ENCODE peak calls at places on chromosomes 1 and 21, in four cellular contexts. One of them, this sample, is unnamed.

GRCh38 chr1:21541835-21542234 is 32.6 kb downstream of the ALPL start:
- DNase-seq in NCI-H1092 treated with DMSO at 0.1 percent for 48 hours: no peak
- DNase-seq in 8988T: no peak
- DNase-seq in activated CD4-positive, alpha-beta T cell treated with anti-CD3 and anti-CD28 coated beads, Interleukin-2, amount 50 U/mL, for 48 hours: no peak
- DNase-seq in this sample: peak

GRCh38 chr1:62227496-62227895 is 32.8 kb downstream of the L1TD1 start:
- DNase-seq in NCI-H1092 treated with DMSO at 0.1 percent for 48 hours: no peak
- DNase-seq in 8988T: no peak
- DNase-seq in activated CD4-positive, alpha-beta T cell treated with anti-CD3 and anti-CD28 coated beads, Interleukin-2, amount 50 U/mL, for 48 hours: no peak
- DNase-seq in this sample: no peak

GRCh38 chr21:46097826-46098286 is at the start of gene COL6A2:
- DNase-seq in 8988T: peak
- DNase-seq in activated CD4-positive, alpha-beta T cell treated with anti-CD3 and anti-CD28 coated beads, Interleukin-2, amount 50 U/mL, for 48 hours: peak
- DNase-seq in NCI-H1092 treated with DMSO at 0.1 percent for 48 hours: no peak
- DNase-seq in this sample: no peak

GRCh38 chr1:50704126-50704525 is 255.9 kb downstream of the FAF1 start:
- DNase-seq in activated CD4-positive, alpha-beta T cell treated with anti-CD3 and anti-CD28 coated beads, Interleukin-2, amount 50 U/mL, for 48 hours: no peak
- DNase-seq in 8988T: no peak
- DNase-seq in NCI-H1092 treated with DMSO at 0.1 percent for 48 hours: peak
- DNase-seq in this sample: peak

GRCh38 chr21:44872568-44873355 is 728 bp downstream of the PTTG1IP start:
- DNase-seq in NCI-H1092 treated with DMSO at 0.1 percent for 48 hours: peak
- DNase-seq in 8988T: no peak
- DNase-seq in activated CD4-positive, alpha-beta T cell treated with anti-CD3 and anti-CD28 coated beads, Interleukin-2, amount 50 U/mL, for 48 hours: peak
- DNase-seq in this sample: peak

GRCh38 chr1:2888281-2888845 is 86.9 kb upstream of the TTC34 start:
- DNase-seq in 8988T: no peak
- DNase-seq in NCI-H1092 treated with DMSO at 0.1 percent for 48 hours: no peak
- DNase-seq in activated CD4-positive, alpha-beta T cell treated with anti-CD3 and anti-CD28 coated beads, Interleukin-2, amount 50 U/mL, for 48 hours: no peak
- DNase-seq in this sample: no peak

GRCh38 chr1:7146710-7147109 is 361.5 kb downstream of the CAMTA1 start:
- DNase-seq in activated CD4-positive, alpha-beta T cell treated with anti-CD3 and anti-CD28 coated beads, Interleukin-2, amount 50 U/mL, for 48 hours: no peak
- DNase-seq in NCI-H1092 treated with DMSO at 0.1 percent for 48 hours: no peak
- DNase-seq in 8988T: no peak
- DNase-seq in this sample: no peak

GRCh38 chr1:49435291-49435690 is 588.5 kb downstream of the AGBL4 start:
- DNase-seq in NCI-H1092 treated with DMSO at 0.1 percent for 48 hours: no peak
- DNase-seq in 8988T: no peak
- DNase-seq in activated CD4-positive, alpha-beta T cell treated with anti-CD3 and anti-CD28 coated beads, Interleukin-2, amount 50 U/mL, for 48 hours: no peak
- DNase-seq in this sample: no peak

GRCh38 chr1:59678065-59678808 is 136.5 kb upstream of the HOOK1 start:
- DNase-seq in NCI-H1092 treated with DMSO at 0.1 percent for 48 hours: no peak
- DNase-seq in 8988T: no peak
- DNase-seq in activated CD4-positive, alpha-beta T cell treated with anti-CD3 and anti-CD28 coated beads, Interleukin-2, amount 50 U/mL, for 48 hours: no peak
- DNase-seq in this sample: no peak

GRCh38 chr1:73673980-73674379 is 524.0 kb downstream of the LRRIQ3 start:
- DNase-seq in NCI-H1092 treated with DMSO at 0.1 percent for 48 hours: no peak
- DNase-seq in activated CD4-positive, alpha-beta T cell treated with anti-CD3 and anti-CD28 coated beads, Interleukin-2, amount 50 U/mL, for 48 hours: no peak
- DNase-seq in 8988T: no peak
- DNase-seq in this sample: peak

GRCh38 chr1:166902279-166902678 is 26.2 kb upstream of the TADA1 start:
- DNase-seq in NCI-H1092 treated with DMSO at 0.1 percent for 48 hours: no peak
- DNase-seq in activated CD4-positive, alpha-beta T cell treated with anti-CD3 and anti-CD28 coated beads, Interleukin-2, amount 50 U/mL, for 48 hours: no peak
- DNase-seq in 8988T: no peak
- DNase-seq in this sample: no peak

GRCh38 chr1:157566484-157567300 is 14.4 kb upstream of the FCRL5 start:
- DNase-seq in 8988T: no peak
- DNase-seq in NCI-H1092 treated with DMSO at 0.1 percent for 48 hours: no peak
- DNase-seq in activated CD4-positive, alpha-beta T cell treated with anti-CD3 and anti-CD28 coated beads, Interleukin-2, amount 50 U/mL, for 48 hours: no peak
- DNase-seq in this sample: no peak

GRCh38 chr1:100713636-100714035 is 5.9 kb upstream of the VCAM1 start:
- DNase-seq in NCI-H1092 treated with DMSO at 0.1 percent for 48 hours: no peak
- DNase-seq in 8988T: no peak
- DNase-seq in activated CD4-positive, alpha-beta T cell treated with anti-CD3 and anti-CD28 coated beads, Interleukin-2, amount 50 U/mL, for 48 hours: no peak
- DNase-seq in this sample: no peak

GRCh38 chr1:18666317-18666920 is 35.8 kb downstream of the PAX7 start:
- DNase-seq in NCI-H1092 treated with DMSO at 0.1 percent for 48 hours: no peak
- DNase-seq in activated CD4-positive, alpha-beta T cell treated with anti-CD3 and anti-CD28 coated beads, Interleukin-2, amount 50 U/mL, for 48 hours: no peak
- DNase-seq in 8988T: no peak
- DNase-seq in this sample: no peak

GRCh38 chr1:75431843-75432242 is 179.1 kb downstream of the SLC44A5 start:
- DNase-seq in NCI-H1092 treated with DMSO at 0.1 percent for 48 hours: no peak
- DNase-seq in activated CD4-positive, alpha-beta T cell treated with anti-CD3 and anti-CD28 coated beads, Interleukin-2, amount 50 U/mL, for 48 hours: no peak
- DNase-seq in 8988T: no peak
- DNase-seq in this sample: no peak

GRCh38 chr1:8077120-8077573 is 51.0 kb upstream of the ERRFI1 start:
- DNase-seq in 8988T: no peak
- DNase-seq in activated CD4-positive, alpha-beta T cell treated with anti-CD3 and anti-CD28 coated beads, Interleukin-2, amount 50 U/mL, for 48 hours: no peak
- DNase-seq in NCI-H1092 treated with DMSO at 0.1 percent for 48 hours: peak
- DNase-seq in this sample: no peak

This sample was measured in G401.